ENCODE peak calls at places on chromosomes 4 and X, in six cellular contexts. P is iPS-NIHi11, N is HEK293T, W is psoas muscle, K is sciatic nerve, Y is Caki2. T is an unnamed sample.

GRCh38 chrX:65017464-65017863 is 41.2 kb upstream of the ZC4H2 start:
- DNase-seq in N (no peak), W (no peak), P (no peak), K (no peak), Y (no peak), T (no peak)

GRCh38 chr4:22356996-22357596 is 158.8 kb downstream of the ADGRA3 start:
- DNase-seq in Y (peak; percentile 11), W (no peak), P (no peak), K (no peak), N (peak; percentile 4), T (peak; percentile 10)

GRCh38 chr4:172826346-172826745 is 342.3 kb upstream of the GALNT7 start:
- DNase-seq in W (no peak), N (no peak), P (no peak), K (no peak), Y (no peak), T (no peak)

GRCh38 chr4:64807821-64808220 is 398.6 kb upstream of the TECRL start:
- DNase-seq in K (no peak), Y (no peak), N (no peak), W (no peak), P (no peak), T (no peak)

GRCh38 chr4:3790006-3790561 is 23.9 kb downstream of the ADRA2C start:
- DNase-seq in N (no peak), K (no peak), P (no peak), Y (no peak), W (no peak), T (peak; percentile 42)

GRCh38 chr4:40719008-40719623 is 30.6 kb upstream of the NSUN7 start:
- DNase-seq in N (peak; percentile 27), W (no peak), Y (peak; percentile 46), K (no peak), P (peak; percentile 67), T (peak; percentile 58)

GRCh38 chrX:107711521-107712041 is 64.0 kb downstream of the TSC22D3 start:
- DNase-seq in W (no peak), N (no peak), Y (no peak), P (no peak), K (no peak), T (no peak)

GRCh38 chr4:60737858-60738257 is 462.3 kb upstream of the ADGRL3 start:
- DNase-seq in W (no peak), N (no peak), P (no peak), K (no peak), Y (no peak), T (no peak)

GRCh38 chr4:102478186-102478585 is 23.0 kb upstream of the NFKB1 start:
- DNase-seq in N (no peak), K (no peak), W (no peak), P (no peak), Y (no peak), T (no peak)

GRCh38 chr4:147633113-147633512 is 15.9 kb downstream of the TMEM184C start:
- DNase-seq in K (no peak), W (no peak), P (no peak), N (no peak), Y (no peak), T (no peak)

GRCh38 chr4:83340692-83341343 is 6.2 kb upstream of the HPSE start:
- DNase-seq in N (no peak), Y (no peak), W (no peak), P (no peak), K (no peak), T (no peak)

GRCh38 chr4:151169223-151169622 is 69.8 kb downstream of the RPS3A start:
- DNase-seq in P (peak; percentile 29), Y (no peak), W (peak; percentile 69), K (peak; percentile 67), N (no peak), T (no peak)

GRCh38 chr4:6416518-6417286 is 55.7 kb downstream of the PPP2R2C start:
- DNase-seq in P (no peak), Y (no peak), K (no peak), W (no peak), N (no peak), T (no peak)

GRCh38 chrX:13373807-13374187 is 53.9 kb upstream of the ATXN3L start:
- DNase-seq in Y (no peak), K (no peak), P (no peak), N (no peak), W (no peak), T (no peak)

GRCh38 chr4:100949350-100949935 is 397.9 kb downstream of the PPP3CA start:
- DNase-seq in P (no peak), K (no peak), W (no peak), N (no peak), Y (no peak), T (no peak)

GRCh38 chr4:20326977-20327376 is 75.3 kb downstream of the SLIT2 start:
- DNase-seq in P (no peak), W (no peak), N (no peak), K (no peak), Y (no peak), T (no peak)

GRCh38 chr4:150178161-150178560 is 99.9 kb downstream of the DCLK2 start:
- DNase-seq in P (no peak), N (no peak), K (no peak), Y (no peak), W (no peak), T (no peak)

GRCh38 chr4:143084566-143084965 is 100.2 kb upstream of the USP38 start:
- DNase-seq in K (no peak), W (no peak), P (peak; percentile 8), N (no peak), Y (no peak), T (no peak)

GRCh38 chr4:67721770-67722597 is 21.0 kb upstream of the UBA6 start:
- DNase-seq in N (no peak), P (no peak), K (no peak), Y (peak; percentile 21), W (no peak), T (no peak)

GRCh38 chr4:93495346-93495745 is 333.2 kb upstream of the ATOH1 start:
- DNase-seq in Y (no peak), W (no peak), N (no peak), K (no peak), P (no peak), T (no peak)

GRCh38 chr4:165563851-165564250 is 185.0 kb downstream of the CPE start:
- DNase-seq in N (no peak), Y (no peak), K (no peak), P (no peak), W (no peak), T (no peak)

GRCh38 chr4:153518001-153518400 is 51.8 kb downstream of the TMEM131L start:
- DNase-seq in W (no peak), N (no peak), P (no peak), K (no peak), Y (no peak), T (no peak)

GRCh38 chr4:107349266-107349665 is 313.2 kb upstream of the DKK2 start:
- DNase-seq in K (no peak), Y (no peak), P (peak; percentile 37), N (peak; percentile 14), W (no peak), T (no peak)

GRCh38 chr4:11701978-11702377 is 273.3 kb upstream of the HS3ST1 start:
- DNase-seq in Y (no peak), K (no peak), P (no peak), W (no peak), N (no peak), T (no peak)

GRCh38 chr4:26204249-26204825 is 116.5 kb upstream of the RBPJ start:
- DNase-seq in K (no peak), N (no peak), Y (no peak), W (peak; percentile 74), P (no peak), T (no peak)

GRCh38 chr4:168744021-168744420 is 247.2 kb downstream of the PALLD start:
- DNase-seq in K (no peak), Y (no peak), P (no peak), W (no peak), N (no peak), T (no peak)

GRCh38 chr4:174236359-174236758 is 47.1 kb downstream of the FBXO8 start:
- DNase-seq in Y (no peak), N (no peak), K (no peak), W (no peak), P (no peak), T (no peak)

GRCh38 chrX:30957753-30958152 is 68.7 kb upstream of the TAB3 start:
- DNase-seq in K (no peak), P (no peak), W (no peak), N (no peak), Y (peak; percentile 79), T (peak; percentile 72)

GRCh38 chrX:7218321-7219152 is 70.6 kb upstream of the PUDP start:
- DNase-seq in K (no peak), N (no peak), Y (no peak), W (no peak), P (no peak), T (no peak)

GRCh38 chr4:23847158-23847557 is 42.7 kb downstream of the PPARGC1A start:
- DNase-seq in N (no peak), P (no peak), W (no peak), K (no peak), Y (no peak), T (no peak)

GRCh38 chr4:128376958-128377357 is 89.3 kb upstream of the PGRMC2 start:
- DNase-seq in N (no peak), K (no peak), W (no peak), Y (no peak), P (no peak), T (no peak)

GRCh38 chr4:162422312-162422711 is 258.5 kb upstream of the FSTL5 start:
- DNase-seq in K (no peak), P (no peak), W (no peak), Y (no peak), N (no peak), T (peak; percentile 44)

T was measured in LNCaP clone FGC.